ENCODE peak calls at places on chromosomes 1 and 21, in six cellular contexts. One of them, this sample, is unnamed. For H3K9me3, the result is how much of the 10 kb centered on the place peaks cover.

GRCh38 chr1:245084551-245084950 is 70.2 kb upstream of the KIF26B start:
- DNase-seq in ovary: no peak
- DNase-seq in psoas muscle: no peak
- DNase-seq in upper lobe of right lung: no peak
- DNase-seq in A673: no peak
- DNase-seq in NT2/D1: no peak
- DNase-seq in this sample: no peak

GRCh38 chr21:15732290-15732995 is 2.7 kb downstream of the USP25 start:
- DNase-seq in ovary: no peak
- DNase-seq in psoas muscle: no peak
- DNase-seq in upper lobe of right lung: no peak
- DNase-seq in A673: peak
- DNase-seq in NT2/D1: no peak
- DNase-seq in this sample: no peak

GRCh38 chr1:22457836-22458235 is 6.2 kb downstream of the ZBTB40 start:
- DNase-seq in ovary: no peak
- DNase-seq in psoas muscle: no peak
- DNase-seq in upper lobe of right lung: no peak
- DNase-seq in A673: no peak
- DNase-seq in NT2/D1: no peak
- DNase-seq in this sample: no peak

GRCh38 chr21:45110873-45111624 is 36.7 kb downstream of the ADARB1 start:
- DNase-seq in ovary: no peak
- DNase-seq in psoas muscle: no peak
- DNase-seq in upper lobe of right lung: no peak
- DNase-seq in A673: no peak
- DNase-seq in NT2/D1: no peak
- DNase-seq in this sample: no peak

GRCh38 chr1:201023517-201023902 is at the start of gene KIF21B:
- DNase-seq in ovary: peak
- DNase-seq in psoas muscle: peak
- DNase-seq in upper lobe of right lung: peak
- DNase-seq in A673: peak
- DNase-seq in NT2/D1: peak
- DNase-seq in this sample: peak

GRCh38 chr1:199551967-199552565 is 475.4 kb upstream of the NR5A2 start:
- DNase-seq in ovary: no peak
- DNase-seq in psoas muscle: no peak
- DNase-seq in upper lobe of right lung: no peak
- DNase-seq in A673: peak
- DNase-seq in NT2/D1: peak
- DNase-seq in this sample: no peak

GRCh38 chr1:53834776-53835175 is 3.3 kb downstream of the NDC1 start:
- DNase-seq in ovary: no peak
- DNase-seq in psoas muscle: no peak
- DNase-seq in upper lobe of right lung: no peak
- DNase-seq in A673: no peak
- DNase-seq in NT2/D1: no peak
- DNase-seq in this sample: no peak

GRCh38 chr1:206709772-206710456 is 25.2 kb downstream of the MAPKAPK2 start:
- DNase-seq in ovary: no peak
- DNase-seq in psoas muscle: no peak
- DNase-seq in upper lobe of right lung: no peak
- DNase-seq in A673: no peak
- DNase-seq in NT2/D1: no peak
- DNase-seq in this sample: no peak

GRCh38 chr1:155946633-155947219 is 5.3 kb downstream of the RXFP4 start:
- DNase-seq in ovary: no peak
- DNase-seq in psoas muscle: no peak
- DNase-seq in upper lobe of right lung: peak
- DNase-seq in A673: no peak
- DNase-seq in NT2/D1: no peak
- DNase-seq in this sample: no peak

GRCh38 chr1:11680270-11681070 is 478 bp downstream of the MAD2L2 start:
- DNase-seq in ovary: no peak
- DNase-seq in psoas muscle: peak
- DNase-seq in upper lobe of right lung: no peak
- DNase-seq in A673: no peak
- DNase-seq in NT2/D1: no peak
- DNase-seq in this sample: no peak

GRCh38 chr1:22592919-22593790 is 29.9 kb downstream of the EPHA8 start:
- DNase-seq in ovary: no peak
- DNase-seq in psoas muscle: peak
- DNase-seq in upper lobe of right lung: no peak
- DNase-seq in A673: no peak
- DNase-seq in NT2/D1: no peak
- DNase-seq in this sample: no peak

GRCh38 chr1:7255303-7256058 is 470.2 kb downstream of the CAMTA1 start:
- DNase-seq in ovary: no peak
- DNase-seq in psoas muscle: no peak
- DNase-seq in upper lobe of right lung: no peak
- DNase-seq in A673: no peak
- DNase-seq in NT2/D1: no peak
- DNase-seq in this sample: no peak

GRCh38 chr21:44962481-44962966 is 22.7 kb downstream of the SLX9 start:
- DNase-seq in ovary: no peak
- DNase-seq in psoas muscle: peak
- DNase-seq in upper lobe of right lung: no peak
- DNase-seq in A673: no peak
- DNase-seq in NT2/D1: no peak
- DNase-seq in this sample: no peak

GRCh38 chr1:245946905-245947304 is 560.2 kb downstream of the SMYD3 start:
- DNase-seq in ovary: peak
- DNase-seq in psoas muscle: no peak
- DNase-seq in upper lobe of right lung: no peak
- DNase-seq in A673: peak
- DNase-seq in NT2/D1: no peak
- DNase-seq in this sample: no peak

GRCh38 chr1:45622267-45622890 is 1.5 kb downstream of the CCDC17 start:
- DNase-seq in ovary: peak
- DNase-seq in psoas muscle: peak
- DNase-seq in upper lobe of right lung: no peak
- DNase-seq in A673: no peak
- DNase-seq in NT2/D1: no peak
- DNase-seq in this sample: no peak

GRCh38 chr1:25615563-25616079 is 970 bp upstream of the MAN1C1 start:
- DNase-seq in ovary: no peak
- DNase-seq in psoas muscle: no peak
- DNase-seq in upper lobe of right lung: no peak
- DNase-seq in A673: no peak
- DNase-seq in NT2/D1: no peak
- DNase-seq in this sample: no peak

GRCh38 chr1:25616080-25616931 is at the start of gene MAN1C1:
- DNase-seq in ovary: peak
- DNase-seq in psoas muscle: peak
- DNase-seq in upper lobe of right lung: peak
- DNase-seq in A673: peak
- DNase-seq in NT2/D1: peak
- DNase-seq in this sample: peak

GRCh38 chr1:25617626-25618432 is 1.2 kb downstream of the MAN1C1 start:
- DNase-seq in ovary: peak
- DNase-seq in psoas muscle: peak
- DNase-seq in upper lobe of right lung: peak
- DNase-seq in A673: no peak
- DNase-seq in NT2/D1: no peak
- DNase-seq in this sample: no peak

GRCh38 chr1:25618433-25618808 is 1.8 kb downstream of the MAN1C1 start:
- DNase-seq in ovary: no peak
- DNase-seq in psoas muscle: no peak
- DNase-seq in upper lobe of right lung: no peak
- DNase-seq in A673: no peak
- DNase-seq in NT2/D1: no peak
- DNase-seq in this sample: no peak

DNA sequence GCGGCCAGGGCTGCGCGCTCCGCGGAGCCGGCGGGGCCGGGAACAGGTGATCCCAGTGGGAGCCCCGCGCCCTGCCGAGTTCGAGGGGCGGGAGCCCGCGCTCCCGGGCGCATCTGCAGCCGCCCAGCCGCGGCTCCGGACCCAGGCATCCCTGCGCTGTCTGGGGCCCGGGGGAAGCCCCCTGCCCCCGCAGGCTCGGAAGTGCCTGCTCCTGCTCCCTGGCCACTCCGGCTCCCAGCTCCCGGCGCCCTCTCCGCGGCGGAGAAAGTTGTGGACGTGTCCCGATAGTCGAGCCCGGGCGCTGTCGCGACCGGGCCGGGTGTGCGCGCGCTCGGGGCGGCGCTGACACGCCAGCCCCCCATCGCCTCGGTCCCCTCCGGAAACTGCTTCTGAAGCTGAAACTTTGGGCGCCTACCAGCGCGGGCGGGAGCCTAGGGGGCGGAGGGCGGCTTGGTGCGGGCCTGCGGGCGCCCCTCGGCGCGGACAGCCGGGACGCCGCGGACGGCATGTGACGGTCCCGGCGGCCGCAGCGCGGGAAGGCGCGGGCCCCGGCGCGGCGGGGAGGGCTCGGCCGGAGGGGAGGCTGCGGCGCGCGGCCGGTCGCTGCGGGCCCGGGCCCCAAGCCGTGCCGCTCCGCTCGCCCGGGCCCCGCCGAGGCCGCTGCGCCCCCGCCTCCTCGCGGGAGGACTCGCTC is 488 bp downstream of the MAN1C1 start:
- DNase-seq in ovary: peak
- DNase-seq in psoas muscle: peak
- DNase-seq in upper lobe of right lung: peak
- DNase-seq in A673: no peak
- DNase-seq in NT2/D1: no peak
- DNase-seq in this sample: peak
- H3K9me3 ChIP-seq in ovary: under half
- H3K9me3 ChIP-seq in psoas muscle: under half
- H3K9me3 ChIP-seq in upper lobe of right lung: under half
- H3K9me3 ChIP-seq in A673: under half
- H3K9me3 ChIP-seq in NT2/D1: under half
- H3K9me3 ChIP-seq in this sample: under half

DNA sequence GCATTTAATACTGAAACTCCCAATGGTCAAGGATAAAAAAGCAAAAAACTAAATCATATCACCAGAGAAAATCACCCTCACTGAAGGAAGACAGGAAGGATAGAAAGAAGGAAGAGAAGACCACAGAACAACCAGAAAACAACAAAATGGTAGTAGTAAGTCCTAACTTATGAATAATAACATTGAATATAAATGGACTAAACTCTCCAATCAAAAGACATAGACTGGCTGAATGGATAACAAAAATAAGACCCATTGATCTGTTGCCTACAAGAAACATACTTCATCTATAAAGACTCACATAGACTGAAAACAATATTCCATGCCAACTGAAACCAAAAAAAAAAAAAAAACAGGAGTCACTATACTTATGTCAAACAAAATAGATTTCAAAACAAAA is 347.7 kb downstream of the NCAM2 start:
- DNase-seq in ovary: no peak
- DNase-seq in psoas muscle: no peak
- DNase-seq in upper lobe of right lung: no peak
- DNase-seq in A673: no peak
- DNase-seq in NT2/D1: no peak
- DNase-seq in this sample: no peak
- H3K9me3 ChIP-seq in ovary: under half
- H3K9me3 ChIP-seq in psoas muscle: under half
- H3K9me3 ChIP-seq in upper lobe of right lung: under half
- H3K9me3 ChIP-seq in A673: under half
- H3K9me3 ChIP-seq in NT2/D1: under half
- H3K9me3 ChIP-seq in this sample: under half

GRCh38 chr1:152679454-152679853 is 4.4 kb downstream of the LCE2C start:
- DNase-seq in ovary: no peak
- DNase-seq in psoas muscle: no peak
- DNase-seq in upper lobe of right lung: no peak
- DNase-seq in A673: no peak
- DNase-seq in NT2/D1: no peak
- DNase-seq in this sample: no peak
- H3K9me3 ChIP-seq in ovary: under half
- H3K9me3 ChIP-seq in psoas muscle: under half
- H3K9me3 ChIP-seq in upper lobe of right lung: under half
- H3K9me3 ChIP-seq in A673: under half
- H3K9me3 ChIP-seq in NT2/D1: under half
- H3K9me3 ChIP-seq in this sample: under half

GRCh38 chr1:193988885-193989284 is 802.5 kb upstream of the B3GALT2 start:
- DNase-seq in ovary: no peak
- DNase-seq in psoas muscle: no peak
- DNase-seq in upper lobe of right lung: no peak
- DNase-seq in A673: no peak
- DNase-seq in NT2/D1: no peak
- DNase-seq in this sample: no peak
- H3K9me3 ChIP-seq in ovary: under half
- H3K9me3 ChIP-seq in psoas muscle: under half
- H3K9me3 ChIP-seq in upper lobe of right lung: under half
- H3K9me3 ChIP-seq in A673: under half
- H3K9me3 ChIP-seq in NT2/D1: under half
- H3K9me3 ChIP-seq in this sample: under half

GRCh38 chr21:38221594-38221993 is 35.2 kb upstream of the KCNJ15 start:
- DNase-seq in ovary: no peak
- DNase-seq in psoas muscle: no peak
- DNase-seq in upper lobe of right lung: no peak
- DNase-seq in A673: no peak
- DNase-seq in NT2/D1: no peak
- DNase-seq in this sample: no peak
- H3K9me3 ChIP-seq in ovary: under half
- H3K9me3 ChIP-seq in psoas muscle: under half
- H3K9me3 ChIP-seq in upper lobe of right lung: under half
- H3K9me3 ChIP-seq in A673: under half
- H3K9me3 ChIP-seq in NT2/D1: half or more
- H3K9me3 ChIP-seq in this sample: under half

DNA sequence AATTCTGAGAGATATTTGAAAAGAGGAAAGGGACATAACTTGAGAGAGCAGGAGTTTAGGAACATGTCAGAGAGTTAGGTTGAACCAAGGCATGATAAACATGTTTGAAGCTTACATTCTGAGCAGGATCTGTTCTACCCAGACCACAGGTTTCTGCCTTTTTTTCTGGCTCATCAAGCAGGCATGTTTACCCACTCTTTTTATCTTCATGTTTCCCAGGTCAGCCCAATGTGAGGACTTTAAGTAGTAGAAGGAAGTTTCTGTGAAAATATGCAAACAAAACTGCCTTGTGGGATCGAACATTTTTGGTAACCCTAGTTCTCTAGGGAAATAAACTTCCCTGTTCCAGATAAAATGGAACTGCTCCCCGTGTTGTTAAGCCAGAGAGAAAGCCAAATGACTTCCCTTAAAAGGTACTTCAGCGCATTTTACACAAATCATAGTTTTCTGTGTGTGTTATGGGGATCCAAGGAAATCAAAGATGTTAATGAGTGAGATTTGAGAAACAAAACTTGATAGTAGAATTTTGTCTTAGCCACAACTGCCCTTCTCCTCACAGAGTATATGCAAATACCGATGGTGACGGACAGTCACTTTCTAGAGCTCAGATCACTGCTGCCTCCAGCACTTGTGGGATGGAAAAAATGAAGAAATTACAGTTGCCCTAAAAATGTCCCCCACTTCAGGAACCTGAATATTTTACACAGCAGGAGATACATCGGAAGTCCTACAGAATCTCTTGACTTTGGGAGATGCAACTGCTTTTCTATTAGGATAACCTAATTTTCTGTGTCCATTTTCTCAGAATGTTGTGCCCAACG is 785 bp upstream of the HIPK1 start:
- DNase-seq in ovary: no peak
- DNase-seq in psoas muscle: no peak
- DNase-seq in upper lobe of right lung: no peak
- DNase-seq in A673: no peak
- DNase-seq in NT2/D1: no peak
- DNase-seq in this sample: no peak
- H3K9me3 ChIP-seq in ovary: under half
- H3K9me3 ChIP-seq in psoas muscle: under half
- H3K9me3 ChIP-seq in upper lobe of right lung: under half
- H3K9me3 ChIP-seq in A673: under half
- H3K9me3 ChIP-seq in NT2/D1: under half
- H3K9me3 ChIP-seq in this sample: under half

This sample was measured in T-helper 17 cell.